ENCODE peak calls at places on chromosomes 6 and 20, in six cellular contexts. One of them, this sample, is unnamed.
A peak's percentile ranks its signal among the peaks of the same experiment; 100 is the strongest.

GRCh38 chr20:63972312-63973159 is 2.8 kb upstream of the ZNF512B start:
- DNase-seq in tibial nerve: no peak
- DNase-seq in CD4-positive, CD25-positive, alpha-beta regulatory T cell: no peak
- DNase-seq in CD4-positive, alpha-beta T cell: no peak
- DNase-seq in HCT116: no peak
- DNase-seq in psoas muscle: peak; percentile 26
- DNase-seq in this sample: no peak

GRCh38 chr20:39623584-39624234 is 661.6 kb downstream of the DHX35 start:
- DNase-seq in tibial nerve: no peak
- DNase-seq in CD4-positive, CD25-positive, alpha-beta regulatory T cell: no peak
- DNase-seq in CD4-positive, alpha-beta T cell: no peak
- DNase-seq in HCT116: no peak
- DNase-seq in psoas muscle: no peak
- DNase-seq in this sample: no peak

GRCh38 chr6:27816906-27817305 is 95.3 kb downstream of the OR2B2 start:
- DNase-seq in tibial nerve: no peak
- DNase-seq in CD4-positive, CD25-positive, alpha-beta regulatory T cell: no peak
- DNase-seq in CD4-positive, alpha-beta T cell: no peak
- DNase-seq in HCT116: no peak
- DNase-seq in psoas muscle: no peak
- DNase-seq in this sample: no peak

GRCh38 chr20:31308535-31309162 is at the start of gene DEFB116:
- DNase-seq in tibial nerve: no peak
- DNase-seq in CD4-positive, CD25-positive, alpha-beta regulatory T cell: no peak
- DNase-seq in CD4-positive, alpha-beta T cell: no peak
- DNase-seq in HCT116: no peak
- DNase-seq in psoas muscle: no peak
- DNase-seq in this sample: no peak

GRCh38 chr6:683742-684440 is 9.0 kb downstream of the EXOC2 start:
- DNase-seq in tibial nerve: no peak
- DNase-seq in CD4-positive, CD25-positive, alpha-beta regulatory T cell: peak; percentile 24
- DNase-seq in CD4-positive, alpha-beta T cell: no peak
- DNase-seq in HCT116: no peak
- DNase-seq in psoas muscle: no peak
- DNase-seq in this sample: no peak

GRCh38 chr6:25570608-25571007 is 81.4 kb upstream of the SCGN start:
- DNase-seq in tibial nerve: no peak
- DNase-seq in CD4-positive, CD25-positive, alpha-beta regulatory T cell: no peak
- DNase-seq in CD4-positive, alpha-beta T cell: no peak
- DNase-seq in HCT116: no peak
- DNase-seq in psoas muscle: no peak
- DNase-seq in this sample: no peak

GRCh38 chr6:149492798-149493165 is 8.0 kb upstream of the ZC3H12D start:
- DNase-seq in tibial nerve: no peak
- DNase-seq in CD4-positive, CD25-positive, alpha-beta regulatory T cell: no peak
- DNase-seq in CD4-positive, alpha-beta T cell: no peak
- DNase-seq in HCT116: no peak
- DNase-seq in psoas muscle: no peak
- DNase-seq in this sample: no peak

GRCh38 chr6:141057761-141058160 is 1075.0 kb upstream of the GJE1 start:
- DNase-seq in tibial nerve: no peak
- DNase-seq in CD4-positive, CD25-positive, alpha-beta regulatory T cell: no peak
- DNase-seq in CD4-positive, alpha-beta T cell: no peak
- DNase-seq in HCT116: no peak
- DNase-seq in psoas muscle: no peak
- DNase-seq in this sample: no peak

GRCh38 chr6:44675449-44675848 is 287.9 kb downstream of the CDC5L start:
- DNase-seq in tibial nerve: no peak
- DNase-seq in CD4-positive, CD25-positive, alpha-beta regulatory T cell: no peak
- DNase-seq in CD4-positive, alpha-beta T cell: no peak
- DNase-seq in HCT116: no peak
- DNase-seq in psoas muscle: no peak
- DNase-seq in this sample: no peak

GRCh38 chr6:55941713-55942112 is 66.3 kb upstream of the BMP5 start:
- DNase-seq in tibial nerve: no peak
- DNase-seq in CD4-positive, CD25-positive, alpha-beta regulatory T cell: no peak
- DNase-seq in CD4-positive, alpha-beta T cell: no peak
- DNase-seq in HCT116: no peak
- DNase-seq in psoas muscle: no peak
- DNase-seq in this sample: no peak

GRCh38 chr20:23205656-23206055 is 119.5 kb upstream of the CD93 start:
- DNase-seq in tibial nerve: peak; percentile 25
- DNase-seq in CD4-positive, CD25-positive, alpha-beta regulatory T cell: no peak
- DNase-seq in CD4-positive, alpha-beta T cell: no peak
- DNase-seq in HCT116: no peak
- DNase-seq in psoas muscle: peak; percentile 71
- DNase-seq in this sample: no peak

GRCh38 chr6:45677381-45677992 is 299.8 kb upstream of the SUPT3H start:
- DNase-seq in tibial nerve: no peak
- DNase-seq in CD4-positive, CD25-positive, alpha-beta regulatory T cell: peak; percentile 86
- DNase-seq in CD4-positive, alpha-beta T cell: peak; percentile 36
- DNase-seq in HCT116: no peak
- DNase-seq in psoas muscle: no peak
- DNase-seq in this sample: no peak

DNA sequence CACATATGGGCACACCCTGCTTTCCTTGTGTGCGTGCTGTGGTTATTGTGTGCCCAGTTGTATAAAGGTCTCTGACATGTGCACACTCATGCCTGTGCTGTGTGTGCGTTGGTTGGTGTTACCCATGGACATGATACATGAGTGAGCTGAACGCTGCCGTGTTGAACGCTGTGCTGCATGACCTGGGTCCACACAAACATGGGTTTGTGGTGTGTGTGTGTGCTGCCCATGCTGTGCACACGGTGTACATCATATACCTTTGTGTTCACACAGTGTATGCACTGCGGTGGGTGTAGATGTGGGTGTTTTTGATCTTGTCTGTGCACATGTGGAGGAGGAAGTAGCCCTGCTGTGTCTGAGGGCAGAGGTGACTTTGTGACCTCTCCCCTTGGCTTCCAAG is 54.4 kb downstream of the TOX2 start:
- DNase-seq in tibial nerve: no peak
- DNase-seq in CD4-positive, CD25-positive, alpha-beta regulatory T cell: no peak
- DNase-seq in CD4-positive, alpha-beta T cell: no peak
- DNase-seq in HCT116: no peak
- DNase-seq in psoas muscle: no peak
- DNase-seq in this sample: no peak
- H3K27ac ChIP-seq in tibial nerve: no peak overlapping the region
- H3K27ac ChIP-seq in CD4-positive, CD25-positive, alpha-beta regulatory T cell: no peak overlapping the region
- H3K27ac ChIP-seq in CD4-positive, alpha-beta T cell: no peak overlapping the region
- H3K27ac ChIP-seq in HCT116: no peak overlapping the region
- H3K27ac ChIP-seq in psoas muscle: no peak overlapping the region
- H3K27ac ChIP-seq in this sample: no peak overlapping the region

DNA sequence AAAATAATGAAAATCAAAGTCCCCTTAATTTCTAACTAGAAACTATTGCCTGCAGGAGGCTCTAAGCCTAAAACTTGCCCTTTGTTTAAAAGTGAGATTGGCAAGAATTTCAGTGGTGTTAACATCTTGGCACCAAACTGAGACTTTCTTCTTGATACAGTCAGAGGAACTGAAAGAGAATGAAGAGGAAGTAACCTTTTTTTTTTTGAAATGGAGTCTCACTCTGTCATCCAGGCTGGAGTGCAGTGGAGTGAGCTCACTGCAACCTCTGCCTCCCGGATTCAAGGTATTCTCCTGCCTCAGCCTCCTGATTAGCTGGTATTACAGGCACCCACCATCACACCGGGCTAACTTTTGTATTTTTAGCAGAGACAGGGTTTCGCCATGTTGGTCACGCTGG is 3.6 kb downstream of the DOP1A start:
- DNase-seq in tibial nerve: no peak
- DNase-seq in CD4-positive, CD25-positive, alpha-beta regulatory T cell: no peak
- DNase-seq in CD4-positive, alpha-beta T cell: no peak
- DNase-seq in HCT116: no peak
- DNase-seq in psoas muscle: no peak
- DNase-seq in this sample: no peak
- H3K27ac ChIP-seq in tibial nerve: peak overlapping the region; percentile 41
- H3K27ac ChIP-seq in CD4-positive, CD25-positive, alpha-beta regulatory T cell: no peak overlapping the region
- H3K27ac ChIP-seq in CD4-positive, alpha-beta T cell: no peak overlapping the region
- H3K27ac ChIP-seq in HCT116: no peak overlapping the region
- H3K27ac ChIP-seq in psoas muscle: peak overlapping the region; percentile 28
- H3K27ac ChIP-seq in this sample: no peak overlapping the region

DNA sequence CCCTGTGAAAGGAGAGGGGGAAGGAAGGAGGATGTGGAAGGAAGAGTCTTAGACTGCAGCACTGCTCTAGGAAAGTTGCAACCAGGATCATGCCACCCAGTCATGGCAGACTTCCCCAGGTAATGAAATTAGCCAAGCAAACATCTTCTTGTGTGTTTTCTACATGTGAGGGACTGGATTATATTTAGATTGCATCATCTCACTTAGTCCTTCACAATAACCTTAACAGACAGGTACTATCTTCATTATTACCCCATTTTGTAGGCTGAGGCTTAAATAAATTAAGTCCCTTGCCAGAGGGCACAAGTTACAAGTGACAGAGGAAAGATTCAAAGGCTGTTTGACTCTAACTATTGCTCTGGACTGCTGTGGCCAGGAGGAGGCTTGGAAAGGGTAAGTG is 9.7 kb upstream of the MAFB start:
- DNase-seq in tibial nerve: no peak
- DNase-seq in CD4-positive, CD25-positive, alpha-beta regulatory T cell: no peak
- DNase-seq in CD4-positive, alpha-beta T cell: no peak
- DNase-seq in HCT116: no peak
- DNase-seq in psoas muscle: no peak
- DNase-seq in this sample: no peak
- H3K27ac ChIP-seq in tibial nerve: no peak overlapping the region
- H3K27ac ChIP-seq in CD4-positive, CD25-positive, alpha-beta regulatory T cell: no peak overlapping the region
- H3K27ac ChIP-seq in CD4-positive, alpha-beta T cell: no peak overlapping the region
- H3K27ac ChIP-seq in HCT116: no peak overlapping the region
- H3K27ac ChIP-seq in psoas muscle: no peak overlapping the region
- H3K27ac ChIP-seq in this sample: no peak overlapping the region

GRCh38 chr6:105301072-105301503 is 101.8 kb downstream of the PREP start:
- DNase-seq in tibial nerve: no peak
- DNase-seq in CD4-positive, CD25-positive, alpha-beta regulatory T cell: no peak
- DNase-seq in CD4-positive, alpha-beta T cell: no peak
- DNase-seq in HCT116: no peak
- DNase-seq in psoas muscle: no peak
- DNase-seq in this sample: no peak
- H3K27ac ChIP-seq in tibial nerve: no peak overlapping the region
- H3K27ac ChIP-seq in CD4-positive, CD25-positive, alpha-beta regulatory T cell: no peak overlapping the region
- H3K27ac ChIP-seq in CD4-positive, alpha-beta T cell: no peak overlapping the region
- H3K27ac ChIP-seq in HCT116: no peak overlapping the region
- H3K27ac ChIP-seq in psoas muscle: peak overlapping the region; percentile 69
- H3K27ac ChIP-seq in this sample: no peak overlapping the region

DNA sequence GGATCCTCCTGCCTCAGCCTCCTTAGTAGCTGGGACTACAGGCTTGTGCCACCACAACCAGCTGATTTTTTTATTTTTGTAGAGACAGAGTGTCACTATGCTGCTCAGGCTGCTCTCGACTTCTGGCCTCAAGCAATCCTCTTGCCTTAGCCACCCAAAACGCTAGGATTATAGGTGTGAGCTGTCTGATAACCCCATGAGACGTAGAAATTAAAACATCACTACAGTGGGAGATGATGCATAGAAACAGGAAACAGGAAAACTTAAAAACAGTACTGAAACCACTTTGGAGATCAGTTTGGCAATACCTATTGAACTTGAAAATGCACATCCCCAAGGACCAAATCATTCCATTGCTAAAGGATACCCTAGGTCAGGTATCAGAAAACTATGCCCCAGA is 10.8 kb downstream of the SENP6 start:
- DNase-seq in tibial nerve: no peak
- DNase-seq in CD4-positive, CD25-positive, alpha-beta regulatory T cell: no peak
- DNase-seq in CD4-positive, alpha-beta T cell: no peak
- DNase-seq in HCT116: no peak
- DNase-seq in psoas muscle: no peak
- DNase-seq in this sample: no peak
- H3K27ac ChIP-seq in tibial nerve: no peak overlapping the region
- H3K27ac ChIP-seq in CD4-positive, CD25-positive, alpha-beta regulatory T cell: no peak overlapping the region
- H3K27ac ChIP-seq in CD4-positive, alpha-beta T cell: no peak overlapping the region
- H3K27ac ChIP-seq in HCT116: no peak overlapping the region
- H3K27ac ChIP-seq in psoas muscle: peak overlapping the region; percentile 24
- H3K27ac ChIP-seq in this sample: no peak overlapping the region

GRCh38 chr6:137163732-137164318 is 9.6 kb downstream of the IL22RA2 start:
- DNase-seq in tibial nerve: no peak
- DNase-seq in CD4-positive, CD25-positive, alpha-beta regulatory T cell: no peak
- DNase-seq in CD4-positive, alpha-beta T cell: no peak
- DNase-seq in HCT116: no peak
- DNase-seq in psoas muscle: no peak
- DNase-seq in this sample: no peak
- H3K27ac ChIP-seq in tibial nerve: no peak overlapping the region
- H3K27ac ChIP-seq in CD4-positive, CD25-positive, alpha-beta regulatory T cell: no peak overlapping the region
- H3K27ac ChIP-seq in CD4-positive, alpha-beta T cell: no peak overlapping the region
- H3K27ac ChIP-seq in HCT116: no peak overlapping the region
- H3K27ac ChIP-seq in psoas muscle: no peak overlapping the region
- H3K27ac ChIP-seq in this sample: no peak overlapping the region

GRCh38 chr6:88763160-88763559 is 200.3 kb downstream of the RNGTT start:
- DNase-seq in tibial nerve: no peak
- DNase-seq in CD4-positive, CD25-positive, alpha-beta regulatory T cell: no peak
- DNase-seq in CD4-positive, alpha-beta T cell: no peak
- DNase-seq in HCT116: no peak
- DNase-seq in psoas muscle: no peak
- DNase-seq in this sample: no peak
- H3K27ac ChIP-seq in tibial nerve: no peak overlapping the region
- H3K27ac ChIP-seq in CD4-positive, CD25-positive, alpha-beta regulatory T cell: no peak overlapping the region
- H3K27ac ChIP-seq in CD4-positive, alpha-beta T cell: no peak overlapping the region
- H3K27ac ChIP-seq in HCT116: no peak overlapping the region
- H3K27ac ChIP-seq in psoas muscle: no peak overlapping the region
- H3K27ac ChIP-seq in this sample: no peak overlapping the region

GRCh38 chr6:158666637-158667359 is 16.9 kb downstream of the SYTL3 start:
- DNase-seq in tibial nerve: no peak
- DNase-seq in CD4-positive, CD25-positive, alpha-beta regulatory T cell: no peak
- DNase-seq in CD4-positive, alpha-beta T cell: no peak
- DNase-seq in HCT116: no peak
- DNase-seq in psoas muscle: no peak
- DNase-seq in this sample: no peak
- H3K27ac ChIP-seq in tibial nerve: peak overlapping the region; percentile 45
- H3K27ac ChIP-seq in CD4-positive, CD25-positive, alpha-beta regulatory T cell: no peak overlapping the region
- H3K27ac ChIP-seq in CD4-positive, alpha-beta T cell: no peak overlapping the region
- H3K27ac ChIP-seq in HCT116: no peak overlapping the region
- H3K27ac ChIP-seq in psoas muscle: peak overlapping the region; percentile 90
- H3K27ac ChIP-seq in this sample: no peak overlapping the region

GRCh38 chr6:37657117-37657886 is 40.4 kb downstream of the MDGA1 start:
- DNase-seq in tibial nerve: no peak
- DNase-seq in CD4-positive, CD25-positive, alpha-beta regulatory T cell: no peak
- DNase-seq in CD4-positive, alpha-beta T cell: no peak
- DNase-seq in HCT116: peak; percentile 47
- DNase-seq in psoas muscle: no peak
- DNase-seq in this sample: no peak
- H3K27ac ChIP-seq in tibial nerve: no peak overlapping the region
- H3K27ac ChIP-seq in CD4-positive, CD25-positive, alpha-beta regulatory T cell: no peak overlapping the region
- H3K27ac ChIP-seq in CD4-positive, alpha-beta T cell: no peak overlapping the region
- H3K27ac ChIP-seq in HCT116: peak overlapping the region; percentile 34
- H3K27ac ChIP-seq in psoas muscle: no peak overlapping the region
- H3K27ac ChIP-seq in this sample: no peak overlapping the region

This sample was measured in SK-N-MC.